ENCODE peak calls at places on chromosomes 16 and 17, in five cellular contexts. T is kidney; D is activated CD8-positive, alpha-beta memory T cell treated with anti-CD3 and anti-CD28 coated beads, Interleukin-2, amount 50 U/mL, for 48 hours; Q is RCC 7860; M is cardiac fibroblast. A is an unnamed sample.
A peak's percentile ranks its signal among the peaks of the same experiment; 100 is the strongest.

GRCh38 chr17:81519284-81520020 is 6.9 kb upstream of the ACTG1 start:
- DNase-seq in D (peak; percentile 83), M (no peak), T (peak; percentile 94), Q (peak; percentile 47), A (no peak)

GRCh38 chr16:51404386-51404785 is 253.3 kb upstream of the SALL1 start:
- DNase-seq in M (peak; percentile 39), Q (peak; percentile 44), T (no peak), D (no peak), A (no peak)

GRCh38 chr17:70040336-70040735 is 34.7 kb upstream of the KCNJ16 start:
- DNase-seq in D (no peak), M (peak; percentile 80), T (no peak), Q (no peak), A (no peak)

GRCh38 chr16:67242138-67242730 is 5.0 kb downstream of the FHOD1 start:
- DNase-seq in Q (no peak), D (no peak), M (no peak), T (peak; percentile 49), A (no peak)

GRCh38 chr17:19716108-19717030 is at the start of gene SLC47A2:
- DNase-seq in M (no peak), Q (peak; percentile 90), T (peak; percentile 84), D (no peak), A (no peak)

GRCh38 chr16:67683767-67684166 is 17.2 kb downstream of the C16orf86 start:
- DNase-seq in D (no peak), T (no peak), Q (no peak), M (no peak), A (no peak)

GRCh38 chr17:20997711-20998570 is 44.9 kb downstream of the USP22 start:
- DNase-seq in Q (no peak), M (no peak), D (no peak), T (peak; percentile 51), A (no peak)

GRCh38 chr16:31143036-31143888 is 6.6 kb downstream of the PRSS36 start:
- DNase-seq in M (no peak), T (peak; percentile 85), D (no peak), Q (no peak), A (no peak)

GRCh38 chr17:46950997-46951621 is 27.9 kb downstream of the RPRML start:
- DNase-seq in M (no peak), T (no peak), D (no peak), Q (no peak), A (no peak)

GRCh38 chr17:49861150-49861884 is 13.4 kb upstream of the TAC4 start:
- DNase-seq in M (peak; percentile 45), T (no peak), Q (peak; percentile 57), D (peak; percentile 77), A (peak; percentile 24)

GRCh38 chr16:87093804-87094203 is 223.4 kb downstream of the C16orf95 start:
- DNase-seq in D (no peak), M (no peak), Q (no peak), T (peak; percentile 59), A (no peak)

A was measured in central memory CD8-positive, alpha-beta T cell.